ENCODE peak calls at places on chromosome 6, in seven cellular contexts. G is HFFc6; B is iris pigment epithelial cell; F is left ventricle myocardium superior; D is stimulated activated CD8-positive, alpha-beta memory T cell treated with anti-CD3 and anti-CD28 coated beads, Interleukin-2, amount 100 ng/mL, for 48 hours; P is CD4-positive, alpha-beta T cell; H is NCI-H446 treated with DMSO at 0.1 percent for 48 hours. K is an unnamed sample.

GRCh38 chr6:142686719-142686996 is 258.3 kb downstream of the HIVEP2 start:
- DNase-seq in G (no peak), B (no peak), F (no peak), D (no peak), P (no peak), H (no peak), K (no peak)

GRCh38 chr6:150573041-150573681 is 26.5 kb upstream of the PLEKHG1 start:
- DNase-seq in G (no peak), B (no peak), F (no peak), D (no peak), P (no peak), H (no peak), K (no peak)

GRCh38 chr6:74814440-74814839 is 391.4 kb downstream of the COL12A1 start:
- DNase-seq in G (no peak), B (no peak), F (no peak), D (no peak), P (no peak), H (no peak), K (no peak)

GRCh38 chr6:158818580-158819212 is 472 bp downstream of the EZR start:
- DNase-seq in G (peak), B (peak), F (peak), D (peak), P (peak), H (no peak), K (no peak)

GRCh38 chr6:4906293-4906941 is 97.4 kb downstream of the RPP40 start:
- DNase-seq in G (no peak), B (no peak), F (no peak), D (no peak), P (no peak), H (no peak), K (no peak)

GRCh38 chr6:3351105-3351676 is 92.4 kb downstream of the PSMG4 start:
- DNase-seq in G (no peak), B (no peak), F (no peak), D (no peak), P (no peak), H (no peak), K (no peak)

GRCh38 chr6:110329729-110330436 is 28.3 kb downstream of the METTL24 start:
- DNase-seq in G (peak), B (peak), F (no peak), D (no peak), P (no peak), H (no peak), K (no peak)

GRCh38 chr6:155493694-155494143 is 38.1 kb upstream of the NOX3 start:
- DNase-seq in G (peak), B (peak), F (no peak), D (no peak), P (no peak), H (peak), K (peak)

GRCh38 chr6:34246563-34247391 is 2.0 kb downstream of the SMIM29 start:
- DNase-seq in G (no peak), B (peak), F (no peak), D (no peak), P (peak), H (no peak), K (peak)

GRCh38 chr6:112780498-112781096 is 433.5 kb downstream of the RFPL4B start:
- DNase-seq in G (peak), B (peak), F (peak), D (peak), P (no peak), H (peak), K (peak)

GRCh38 chr6:47111685-47112084 is 69.6 kb upstream of the ADGRF1 start:
- DNase-seq in G (no peak), B (peak), F (no peak), D (no peak), P (no peak), H (no peak), K (no peak)

GRCh38 chr6:147204060-147204785 is at the start of gene STXBP5:
- DNase-seq in G (peak), B (peak), F (peak), D (peak), P (peak), H (no peak), K (no peak)

GRCh38 chr6:148507774-148508173 is 165.1 kb downstream of the SASH1 start:
- DNase-seq in G (no peak), B (no peak), F (no peak), D (no peak), P (no peak), H (no peak), K (no peak)